ENCODE peak calls at places on chromosomes 4 and X, in seven cellular contexts. L is mucosa of gallbladder; F is H7; D is OCI-M1; T is effector memory CD4-positive, alpha-beta T cell; V is activated naive CD4-positive, alpha-beta T cell treated with anti-CD3 and anti-CD28 coated beads, Interleukin-2, amount 50 U/mL, for 16 hours; Q is epithelial cell of esophagus. Y is an unnamed sample.

GRCh38 chrX:75107863-75108509 is 48.1 kb downstream of the ABCB7 start:
- DNase-seq in D (no peak), L (no peak), V (no peak), T (no peak), Q (peak; percentile 1), F (no peak), Y (no peak)

GRCh38 chrX:11753668-11754067 is 4.4 kb upstream of the MSL3 start:
- DNase-seq in L (no peak), V (no peak), T (no peak), Q (no peak), F (no peak), D (no peak), Y (no peak)

GRCh38 chrX:22037225-22037624 is 5.1 kb downstream of the PHEX start:
- DNase-seq in T (no peak), L (no peak), F (no peak), Q (no peak), D (no peak), V (no peak), Y (no peak)

GRCh38 chr4:19575959-19576358 is 675.7 kb upstream of the SLIT2 start:
- DNase-seq in F (no peak), V (no peak), Q (peak; percentile 29), D (peak; percentile 23), L (no peak), T (no peak), Y (no peak)

GRCh38 chrX:84362184-84362838 is 139.9 kb downstream of the HDX start:
- DNase-seq in V (no peak), T (no peak), Q (no peak), L (no peak), F (no peak), D (peak; percentile 11), Y (no peak)

GRCh38 chr4:143768007-143768591 is 67.6 kb upstream of the FREM3 start:
- DNase-seq in F (no peak), D (no peak), T (no peak), V (no peak), Q (no peak), L (no peak), Y (no peak)

GRCh38 chr4:47374477-47374876 is 89.0 kb downstream of the COMMD8 start:
- DNase-seq in T (no peak), L (no peak), Q (no peak), V (no peak), F (no peak), D (no peak), Y (no peak)

GRCh38 chrX:131513159-131513914 is 30.5 kb upstream of the OR13H1 start:
- DNase-seq in Q (no peak), F (no peak), V (no peak), D (no peak), L (no peak), T (no peak), Y (no peak)

GRCh38 chrX:39518451-39519212 is 579.1 kb downstream of the BCOR start:
- DNase-seq in T (no peak), Q (no peak), F (peak; percentile 52), D (no peak), V (no peak), L (no peak), Y (no peak)

GRCh38 chr4:20773144-20773997 is 73.1 kb downstream of the PACRGL start:
- DNase-seq in L (peak; percentile 46), T (peak; percentile 10), D (peak; percentile 72), V (no peak), F (peak; percentile 37), Q (peak; percentile 72), Y (peak; percentile 84)

GRCh38 chr4:76035146-76035545 is 724 bp downstream of the CXCL11 start:
- DNase-seq in L (no peak), Q (no peak), T (no peak), V (no peak), D (no peak), F (no peak), Y (no peak)

Y was measured in SJCRH30.